ENCODE peak calls at places on chromosomes 12 and 14, in ten cellular contexts. Q, S, X, L, R, N, Y, V, T and E are unnamed samples.

GRCh38 chr14:75426332-75427125 is 1.3 kb upstream of the JDP2 start:
- DNase-seq in R (no peak), Y (no peak), T (no peak), S (peak; percentile 41), X (peak; percentile 46), L (no peak), V (no peak), Q (no peak), N (no peak), E (no peak)

GRCh38 chr14:88688386-88688785 is 104.4 kb downstream of the EML5 start:
- DNase-seq in S (no peak), R (no peak), Q (no peak), Y (no peak), V (no peak), X (no peak), N (no peak), T (no peak), L (no peak), E (no peak)

GRCh38 chr14:21096889-21097615 is 1.4 kb downstream of the ZNF219 start:
- DNase-seq in Y (no peak), T (no peak), R (peak; percentile 5), S (no peak), X (peak; percentile 73), Q (no peak), V (no peak), N (no peak), L (no peak), E (no peak)

GRCh38 chr12:91401190-91401589 is 218.6 kb upstream of the DCN start:
- DNase-seq in X (no peak), R (no peak), V (no peak), T (no peak), Y (no peak), N (no peak), L (no peak), Q (no peak), S (no peak), E (no peak)

GRCh38 chr12:24562761-24563392 is 386.0 kb downstream of the BCAT1 start:
- DNase-seq in X (peak; percentile 72), R (peak; percentile 8), T (no peak), N (no peak), V (no peak), Y (peak; percentile 56), Q (no peak), S (no peak), L (peak; percentile 59), E (no peak)

GRCh38 chr12:56332512-56333196 is 1.1 kb downstream of the PAN2 start:
- DNase-seq in Q (no peak), L (no peak), V (no peak), X (no peak), N (no peak), T (no peak), Y (no peak), S (peak; percentile 12), R (no peak), E (no peak)

GRCh38 chr12:116916714-116917114 is 6.0 kb downstream of the FBXW8 start:
- DNase-seq in R (no peak), Y (no peak), Q (no peak), X (no peak), V (no peak), T (peak; percentile 40), S (peak; percentile 22), L (no peak), N (no peak), E (no peak)

GRCh38 chr12:128933039-128933438 is 79.8 kb downstream of the GLT1D1 start:
- DNase-seq in Y (no peak), N (no peak), X (peak; percentile 95), V (no peak), T (no peak), L (no peak), Q (no peak), S (no peak), R (no peak), E (no peak)